ENCODE peak calls at places on chromosomes 7 and 10, in six cellular contexts. V is hepatocyte; I is RWPE1; O is heart right ventricle; F is CD8-positive, alpha-beta T cell; X is testis. B is an unnamed sample.

GRCh38 chr7:2431260-2431867 is 28.0 kb downstream of the CHST12 start:
- DNase-seq in V (no peak), I (peak), O (no peak), F (peak), X (no peak), B (no peak)

GRCh38 chr7:33262476-33262875 is 133.1 kb downstream of the BBS9 start:
- DNase-seq in O (no peak), F (no peak), V (no peak), X (no peak), I (no peak), B (no peak)

GRCh38 chr10:34504534-34504933 is 310.6 kb downstream of the PARD3 start:
- DNase-seq in F (no peak), X (no peak), V (peak), O (no peak), I (peak), B (no peak)

GRCh38 chr7:47783456-47784240 is 164.6 kb downstream of the PKD1L1 start:
- DNase-seq in X (peak), I (peak), V (peak), F (no peak), O (no peak), B (no peak)

GRCh38 chr7:27150568-27151340 is 1.6 kb downstream of the HOXA3 start:
- DNase-seq in X (peak), V (peak), O (no peak), F (peak), I (peak), B (peak)

GRCh38 chr7:28956608-28957063 is 1.5 kb downstream of the TRIL start:
- DNase-seq in X (peak), V (peak), O (peak), I (peak), F (no peak), B (no peak)

GRCh38 chr7:77281780-77282478 is 82.3 kb upstream of the FGL2 start:
- DNase-seq in X (no peak), F (no peak), O (peak), I (no peak), V (no peak), B (no peak)

GRCh38 chr7:57437581-57437980 is 12.4 kb upstream of the ZNF716 start:
- DNase-seq in I (no peak), X (no peak), V (no peak), F (no peak), O (no peak), B (no peak)

GRCh38 chr7:31603076-31603475 is 83.9 kb upstream of the PPP1R17 start:
- DNase-seq in X (no peak), V (no peak), O (no peak), I (no peak), F (no peak), B (no peak)

GRCh38 chr10:21173433-21173963 is 276.4 kb upstream of the NEBL start:
- DNase-seq in I (no peak), F (no peak), V (peak), O (no peak), X (no peak), B (no peak)

GRCh38 chr7:24572421-24573007 is 738 bp upstream of the PALS2 start:
- DNase-seq in I (peak), O (peak), X (peak), V (peak), F (peak), B (peak)

GRCh38 chr10:110005716-110006115 is 2.1 kb upstream of the ADD3 start:
- DNase-seq in I (no peak), O (no peak), V (peak), F (no peak), X (peak), B (no peak)

GRCh38 chr7:122055072-122055471 is 89.0 kb downstream of the AASS start:
- DNase-seq in I (peak), X (no peak), O (no peak), F (no peak), V (no peak), B (no peak)

GRCh38 chr7:436367-437128 is 83.1 kb downstream of the PDGFA start:
- DNase-seq in O (no peak), F (no peak), X (no peak), I (no peak), V (no peak), B (no peak)

GRCh38 chr10:100685331-100685730 is 60.1 kb upstream of the PAX2 start:
- DNase-seq in O (no peak), F (no peak), V (no peak), I (no peak), X (no peak), B (no peak)

GRCh38 chr7:152851326-152851725 is 91.8 kb downstream of the ACTR3B start:
- DNase-seq in X (no peak), F (no peak), I (no peak), V (no peak), O (no peak), B (no peak)

GRCh38 chr7:115083935-115084334 is 162.0 kb downstream of the MDFIC start:
- DNase-seq in I (no peak), O (no peak), X (no peak), F (no peak), V (no peak), B (no peak)

GRCh38 chr10:55224007-55224781 is 423.2 kb upstream of the PCDH15 start:
- DNase-seq in X (no peak), F (no peak), V (no peak), O (no peak), I (no peak), B (no peak)

GRCh38 chr7:115476666-115477065 is 553.9 kb downstream of the TFEC start:
- DNase-seq in F (no peak), O (no peak), V (peak), X (peak), I (no peak), B (no peak)

GRCh38 chr10:8150401-8150905 is 96.0 kb downstream of the GATA3 start:
- DNase-seq in O (no peak), V (no peak), F (no peak), I (no peak), X (no peak), B (no peak)

GRCh38 chr7:46369933-46370654 is 449.0 kb upstream of the IGFBP3 start:
- DNase-seq in X (no peak), O (no peak), V (peak), F (no peak), I (peak), B (no peak)

GRCh38 chr10:99329238-99329890 is at the start of gene CNNM1:
- DNase-seq in I (peak), V (peak), O (no peak), F (no peak), X (peak), B (no peak)

GRCh38 chr7:40162516-40162915 is 27.7 kb downstream of the SUGCT start:
- DNase-seq in F (no peak), O (no peak), I (no peak), V (no peak), X (no peak), B (no peak)

GRCh38 chr7:81908220-81908619 is 138.4 kb upstream of the HGF start:
- DNase-seq in X (no peak), F (no peak), V (no peak), I (no peak), O (no peak), B (no peak)

GRCh38 chr7:254337-255037 is 35.5 kb upstream of the FOXL3 start:
- DNase-seq in F (no peak), V (no peak), O (no peak), X (no peak), I (no peak), B (no peak)

GRCh38 chr7:77904252-77904651 is 105.7 kb downstream of the PHTF2 start:
- DNase-seq in O (no peak), I (no peak), X (no peak), V (no peak), F (no peak), B (no peak)

GRCh38 chr7:91319326-91319725 is 55.1 kb downstream of the FZD1 start:
- DNase-seq in X (no peak), V (no peak), O (no peak), I (no peak), F (no peak), B (no peak)

GRCh38 chr10:34333513-34333912 is 481.6 kb downstream of the PARD3 start:
- DNase-seq in O (no peak), F (no peak), I (peak), V (no peak), X (no peak), B (no peak)

GRCh38 chr10:49769692-49770091 is 7.6 kb upstream of the OGDHL start:
- DNase-seq in X (no peak), F (no peak), V (no peak), I (no peak), O (no peak), B (no peak)

GRCh38 chr7:87935373-87935706 is 1.3 kb downstream of the ADAM22 start:
- DNase-seq in F (no peak), I (no peak), X (no peak), O (no peak), V (no peak), B (no peak)

GRCh38 chr7:93314449-93314848 is 82.3 kb downstream of the VPS50 start:
- DNase-seq in I (no peak), V (no peak), X (no peak), O (no peak), F (no peak), B (no peak)

GRCh38 chr7:46478046-46478445 is 557.0 kb upstream of the IGFBP3 start:
- DNase-seq in I (no peak), O (no peak), X (no peak), V (no peak), F (no peak), B (no peak)

GRCh38 chr7:90625562-90625961 is 29.4 kb downstream of the CDK14 start:
- DNase-seq in F (no peak), V (peak), I (peak), O (peak), X (no peak), B (no peak)

GRCh38 chr10:131650169-131650705 is 250.6 kb upstream of the PPP2R2D start:
- DNase-seq in X (no peak), I (no peak), V (no peak), F (no peak), O (no peak), B (peak)

GRCh38 chr7:90216771-90217170 is 5.2 kb downstream of the STEAP2 start:
- DNase-seq in X (no peak), I (no peak), F (no peak), O (no peak), V (no peak), B (no peak)

GRCh38 chr10:77500754-77501151 is 136.9 kb downstream of the KCNMA1 start:
- DNase-seq in V (no peak), X (no peak), I (no peak), F (no peak), O (no peak), B (no peak)

GRCh38 chr10:80524190-80524589 is 13.5 kb upstream of the SH2D4B start:
- DNase-seq in X (no peak), O (no peak), F (no peak), I (no peak), V (no peak), B (no peak)
- H3K27ac ChIP-seq in X (no peak), O (peak), F (no peak), I (peak), V (no peak), B (no peak)

GRCh38 chr10:11678074-11678793 is 63.9 kb upstream of the ECHDC3 start:
- DNase-seq in V (no peak), O (no peak), X (no peak), F (no peak), I (no peak), B (no peak)
- H3K27ac ChIP-seq in V (no peak), O (no peak), X (no peak), F (no peak), I (no peak), B (no peak)

GRCh38 chr10:31123946-31124345 is 92.3 kb upstream of the ZNF438 start:
- DNase-seq in O (no peak), F (no peak), X (no peak), I (no peak), V (no peak), B (no peak)
- H3K27ac ChIP-seq in O (no peak), F (no peak), X (no peak), I (no peak), V (no peak), B (no peak)

GRCh38 chr10:116973371-116973905 is 31.5 kb downstream of the SHTN1 start:
- DNase-seq in F (no peak), I (no peak), X (no peak), V (no peak), O (no peak), B (no peak)
- H3K27ac ChIP-seq in F (no peak), I (no peak), X (no peak), V (no peak), O (no peak), B (no peak)

B was measured in coronary artery.